ENCODE peak calls at places on chromosomes 1 and 21, in four cellular contexts. I is IMR-90, G is H9, F is H1. D is an unnamed sample.

GRCh38 chr1:218201004-218201403 is 84.1 kb upstream of the RRP15 start:
- DNase-seq in I (peak), G (no peak), F (no peak), D (no peak)

GRCh38 chr1:246078888-246079252 is 428.2 kb downstream of the SMYD3 start:
- DNase-seq in I (no peak), G (no peak), F (no peak), D (no peak)

GRCh38 chr1:52323731-52324130 is 42.3 kb downstream of the CC2D1B start:
- DNase-seq in I (no peak), G (no peak), F (no peak), D (no peak)

GRCh38 chr1:45359882-45360513 is 19.8 kb upstream of the MUTYH start:
- DNase-seq in I (peak), G (no peak), F (no peak), D (peak)

GRCh38 chr1:205319081-205320018 is 2.2 kb downstream of the NUAK2 start:
- DNase-seq in I (peak), G (no peak), F (no peak), D (no peak)

GRCh38 chr21:36698160-36699025 is 522 bp upstream of the SIM2 start:
- DNase-seq in I (peak), G (peak), F (no peak), D (peak)

GRCh38 chr1:108045370-108045950 is 80.5 kb upstream of the VAV3 start:
- DNase-seq in I (no peak), G (no peak), F (no peak), D (no peak)

GRCh38 chr1:197884173-197884572 is 18.3 kb upstream of the C1orf53 start:
- DNase-seq in I (no peak), G (peak), F (no peak), D (peak)

GRCh38 chr1:25692560-25692959 is 76.0 kb downstream of the MAN1C1 start:
- DNase-seq in I (no peak), G (peak), F (no peak), D (peak)

GRCh38 chr1:206706298-206706791 is 21.6 kb downstream of the MAPKAPK2 start:
- DNase-seq in I (peak), G (no peak), F (no peak), D (peak)

GRCh38 chr1:220927442-220927841 is 48.2 kb downstream of the HLX start:
- DNase-seq in I (no peak), G (no peak), F (no peak), D (peak)

GRCh38 chr1:172948457-172948856 is 102.3 kb downstream of the TNFSF18 start:
- DNase-seq in I (peak), G (no peak), F (no peak), D (no peak)

GRCh38 chr1:96236156-96236739 is 485.3 kb upstream of the PTBP2 start:
- DNase-seq in I (peak), G (no peak), F (no peak), D (peak)

GRCh38 chr1:30668026-30668425 is 55.4 kb downstream of the MATN1 start:
- DNase-seq in I (peak), G (no peak), F (no peak), D (no peak)

GRCh38 chr1:185438936-185439335 is 121.9 kb upstream of the IVNS1ABP start:
- DNase-seq in I (no peak), G (no peak), F (no peak), D (no peak)

GRCh38 chr1:27496604-27497155 is 6.7 kb upstream of the WASF2 start:
- DNase-seq in I (peak), G (peak), F (no peak), D (peak)

GRCh38 chr1:3545363-3546047 is 65.8 kb downstream of the MEGF6 start:
- DNase-seq in I (peak), G (no peak), F (no peak), D (no peak)

GRCh38 chr1:27575861-27576331 is 28.0 kb downstream of the AHDC1 start:
- DNase-seq in I (no peak), G (peak), F (no peak), D (peak)

GRCh38 chr1:165371588-165372235 is 15.2 kb upstream of the LMX1A start:
- DNase-seq in I (no peak), G (no peak), F (no peak), D (no peak)

GRCh38 chr1:183461350-183461749 is 10.9 kb upstream of the SMG7 start:
- DNase-seq in I (no peak), G (no peak), F (no peak), D (peak)

GRCh38 chr1:80066060-80066459 is 1059.5 kb upstream of the ADGRL4 start:
- DNase-seq in I (no peak), G (no peak), F (no peak), D (no peak)

GRCh38 chr1:167360120-167360519 is 139.4 kb downstream of the POU2F1 start:
- DNase-seq in I (peak), G (no peak), F (no peak), D (no peak)

GRCh38 chr1:156347337-156347736 is 9.0 kb downstream of the TSACC start:
- DNase-seq in I (peak), G (no peak), F (no peak), D (no peak)

GRCh38 chr1:199660071-199660470 is 367.4 kb upstream of the NR5A2 start:
- DNase-seq in I (no peak), G (no peak), F (no peak), D (no peak)

GRCh38 chr1:2523891-2524609 is 2.3 kb downstream of the PANK4 start:
- DNase-seq in I (no peak), G (no peak), F (no peak), D (no peak)

GRCh38 chr1:44256762-44257554 is 43.7 kb downstream of the DMAP1 start:
- DNase-seq in I (no peak), G (no peak), F (no peak), D (no peak)

GRCh38 chr1:115717541-115717940 is 51.0 kb downstream of the CASQ2 start:
- DNase-seq in I (peak), G (peak), F (no peak), D (peak)

GRCh38 chr1:214632091-214632490 is 29.1 kb downstream of the CENPF start:
- DNase-seq in I (no peak), G (no peak), F (no peak), D (no peak)

GRCh38 chr1:214332950-214333798 is 52.2 kb downstream of the SMYD2 start:
- DNase-seq in I (peak), G (peak), F (no peak), D (peak)

GRCh38 chr21:45303751-45304150 is 16.1 kb upstream of the POFUT2 start:
- DNase-seq in I (no peak), G (no peak), F (no peak), D (no peak)

GRCh38 chr1:204882479-204882878 is 11.8 kb downstream of the NFASC start:
- DNase-seq in I (no peak), G (no peak), F (no peak), D (no peak)

GRCh38 chr1:94094466-94095111 is 26.4 kb downstream of the ABCA4 start:
- DNase-seq in I (peak), G (no peak), F (no peak), D (peak)

GRCh38 chr1:24412408-24412807 is 1.2 kb downstream of the STPG1 start:
- DNase-seq in I (no peak), G (no peak), F (no peak), D (no peak)

GRCh38 chr1:165595561-165595960 is 35.5 kb upstream of the MGST3 start:
- DNase-seq in I (peak), G (no peak), F (no peak), D (no peak)

DNA sequence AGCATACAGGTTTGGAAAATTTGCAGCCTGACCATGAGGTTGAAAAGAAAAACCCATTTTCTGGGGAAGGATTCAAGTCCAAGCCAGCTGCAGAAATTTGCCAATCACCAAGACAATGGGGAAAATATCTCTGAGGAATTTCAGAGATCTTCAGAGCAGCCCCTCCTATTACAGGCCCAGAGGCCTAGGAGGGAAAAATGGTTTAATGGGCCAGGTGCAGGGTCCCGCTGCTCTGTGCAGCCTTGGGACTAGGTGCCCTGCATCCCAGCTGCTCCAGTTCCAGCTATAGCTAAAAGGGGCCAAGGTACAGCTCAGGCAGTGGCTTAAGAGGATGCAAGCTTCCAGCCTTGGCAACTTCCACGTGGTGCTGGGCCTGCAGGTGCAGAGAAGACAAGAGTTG is 113.5 kb downstream of the GABPA start:
- DNase-seq in I (no peak), G (no peak), F (no peak), D (no peak)
- H4K5ac ChIP-seq in I (no peak), G (no peak), F (no peak), D (no peak)

GRCh38 chr1:67213948-67214347 is 47.7 kb downstream of the IL23R start:
- DNase-seq in I (no peak), G (no peak), F (no peak), D (no peak)
- H2AK5ac ChIP-seq in I (no peak), G (no peak), F (no peak), D (no peak)

GRCh38 chr21:42316891-42317290 is 1.7 kb upstream of the TFF3 start:
- DNase-seq in I (no peak), G (no peak), F (no peak), D (no peak)
- H2BK15ac ChIP-seq in I (no peak), G (no peak), F (no peak), D (no peak)

DNA sequence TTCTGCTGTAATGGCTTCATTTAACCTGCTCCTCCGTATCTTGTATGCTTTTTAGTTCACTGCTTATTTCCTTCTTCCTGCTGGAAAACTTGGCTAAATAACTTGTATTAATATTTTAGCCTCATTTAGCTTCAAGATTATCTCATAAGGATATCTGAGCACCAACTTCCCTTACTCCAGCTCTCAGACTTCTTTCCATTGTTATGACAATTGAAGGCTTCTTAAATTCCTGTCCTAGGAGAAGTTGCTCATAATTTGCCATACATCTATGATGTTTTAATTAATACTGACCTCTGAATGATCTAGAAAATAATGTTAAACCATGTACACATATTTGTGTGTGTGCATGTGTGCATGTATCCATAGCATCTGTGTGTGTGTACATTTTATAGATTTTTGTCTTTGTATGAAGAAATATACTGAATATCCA is 1524.4 kb upstream of the TPTE start:
- DNase-seq in I (no peak), G (no peak), F (no peak), D (no peak)
- H4K5ac ChIP-seq in I (no peak), G (no peak), F (no peak), D (no peak)